ENCODE peak calls at places on chromosome 22, in nine cellular contexts. K, G, X, J, N, S, E, A and M are unnamed samples.

GRCh38 chr22:17871726-17872458 is 97.6 kb upstream of the BID start:
- DNase-seq in G (no peak), K (peak), J (no peak), S (no peak), N (peak), X (no peak), E (no peak), A (no peak), M (no peak)

GRCh38 chr22:17501679-17502285 is 61.5 kb upstream of the SLC25A18 start:
- DNase-seq in E (peak), J (peak), N (no peak), A (peak), X (no peak), K (no peak), S (peak), G (peak), M (peak)

GRCh38 chr22:36286096-36286957 is 33.4 kb downstream of the APOL1 start:
- DNase-seq in N (peak), S (peak), K (peak), J (peak), X (peak), E (peak), A (peak), G (peak), M (peak)

GRCh38 chr22:41217553-41218157 is 12.5 kb downstream of the L3MBTL2 start:
- DNase-seq in K (no peak), X (no peak), N (no peak), S (peak), A (peak), E (peak), J (no peak), G (peak), M (peak)

GRCh38 chr22:31588970-31589675 is 72.9 kb downstream of the PISD start:
- DNase-seq in K (no peak), E (no peak), X (no peak), N (no peak), J (no peak), G (no peak), S (no peak), A (no peak), M (no peak)

GRCh38 chr22:49608228-49608627 is 219.4 kb downstream of the BRD1 start:
- DNase-seq in S (no peak), G (no peak), A (no peak), E (no peak), J (no peak), N (peak), X (no peak), K (peak), M (no peak)

GRCh38 chr22:36107436-36107835 is 53.1 kb downstream of the APOL3 start:
- DNase-seq in E (no peak), K (no peak), X (no peak), A (no peak), N (no peak), J (no peak), S (no peak), G (no peak), M (no peak)

GRCh38 chr22:20566420-20567260 is 59.2 kb downstream of the MED15 start:
- DNase-seq in J (peak), X (peak), N (peak), K (no peak), G (peak), S (no peak), A (peak), E (no peak), M (no peak)

GRCh38 chr22:18031670-18032454 is 7.5 kb upstream of the MICAL3 start:
- DNase-seq in X (no peak), E (no peak), K (no peak), A (peak), J (peak), G (peak), N (peak), S (no peak), M (no peak)

GRCh38 chr22:26174280-26174679 is 5.0 kb downstream of the SEZ6L start:
- DNase-seq in X (no peak), G (no peak), J (no peak), E (peak), K (no peak), A (peak), S (no peak), N (no peak), M (no peak)

DNA sequence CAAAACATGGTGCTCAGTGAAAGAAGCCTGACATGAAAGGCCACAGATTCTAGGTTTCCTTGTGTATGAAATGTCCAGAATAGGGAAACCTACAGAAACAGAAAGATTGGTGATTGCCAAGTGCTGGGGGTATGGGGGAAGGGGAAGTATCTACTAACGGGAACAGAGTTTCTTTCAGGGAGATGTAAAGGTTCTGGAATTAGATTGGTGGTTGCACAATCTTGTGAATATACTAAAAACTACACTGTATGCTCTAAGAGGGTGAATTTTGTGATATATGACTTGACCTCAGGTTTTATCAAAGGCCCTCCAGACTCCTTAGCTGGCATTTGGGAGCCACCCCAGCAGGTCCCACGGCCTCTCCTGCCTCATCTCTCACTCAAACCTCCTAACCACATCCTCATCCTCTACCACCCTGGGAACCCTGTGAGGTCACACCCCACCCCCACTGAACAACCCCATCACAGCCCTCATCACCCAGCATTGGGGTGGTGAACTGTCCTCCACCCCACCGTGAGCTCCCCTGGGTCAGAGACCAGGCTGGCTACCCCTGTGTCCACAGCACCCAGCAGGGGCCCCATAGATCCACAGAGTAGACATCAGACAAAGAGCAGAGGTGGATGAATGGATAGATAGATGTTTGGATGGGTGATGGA is 69.1 kb upstream of the PRR5 start:
- DNase-seq in K (no peak), N (no peak), E (no peak), S (no peak), G (no peak), J (no peak), X (no peak), A (no peak), M (no peak)
- TF ChIP-seq CTCF in K (no peak), N (no peak), E (no peak), S (no peak), G (no peak), J (no peak), X (no peak), A (no peak), M (no peak)

GRCh38 chr22:48574776-48575566 is 1252.7 kb downstream of the BRD1 start:
- DNase-seq in N (no peak), A (no peak), E (peak), X (no peak), K (peak), J (peak), G (no peak), S (no peak), M (peak)
- TF ChIP-seq CTCF in N (no peak), A (no peak), E (peak), X (no peak), K (peak), J (no peak), G (no peak), S (no peak), M (peak)

DNA sequence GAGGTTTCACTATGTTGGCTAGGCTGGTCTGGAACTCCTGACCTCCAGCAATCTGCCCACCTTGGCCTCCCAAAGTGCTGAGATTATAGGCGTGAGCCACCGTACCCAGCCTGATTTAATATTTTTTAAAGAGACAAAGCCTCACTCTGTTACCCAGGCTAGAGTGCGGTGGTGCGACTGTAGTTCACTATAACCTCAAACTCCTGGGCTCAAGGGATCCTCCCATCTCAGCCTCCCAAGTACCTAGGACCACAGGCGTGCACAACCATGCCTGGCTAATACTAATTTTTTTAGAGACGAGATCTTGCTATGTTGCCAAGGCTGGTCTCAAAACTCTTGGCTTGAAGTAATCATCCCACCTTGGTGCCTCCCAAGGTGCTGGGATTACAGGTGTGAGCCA is 13.5 kb downstream of the GTPBP1 start:
- DNase-seq in G (no peak), S (no peak), K (no peak), A (no peak), J (no peak), X (no peak), N (no peak), E (no peak), M (no peak)
- TF ChIP-seq CTCF in G (no peak), S (no peak), K (no peak), A (no peak), J (no peak), X (no peak), N (no peak), E (no peak), M (no peak)

GRCh38 chr22:29194269-29194668 is 11.4 kb upstream of the EMID1 start:
- DNase-seq in S (no peak), X (no peak), G (no peak), A (no peak), E (no peak), N (no peak), J (no peak), K (no peak), M (no peak)
- TF ChIP-seq CTCF in S (no peak), X (no peak), G (no peak), A (peak), E (peak), N (no peak), J (peak), K (no peak), M (peak)

GRCh38 chr22:19494676-19495173 is 15.0 kb downstream of the CDC45 start:
- DNase-seq in E (no peak), J (no peak), N (no peak), K (no peak), A (no peak), G (no peak), X (no peak), S (no peak), M (no peak)

GRCh38 chr22:19497245-19497644 is 17.5 kb downstream of the CDC45 start:
- DNase-seq in N (no peak), G (peak), E (no peak), A (peak), X (no peak), S (no peak), K (no peak), J (peak), M (no peak)

GRCh38 chr22:19494001-19494560 is 14.4 kb downstream of the CDC45 start:
- DNase-seq in S (no peak), J (no peak), N (no peak), A (no peak), G (no peak), K (no peak), X (no peak), E (no peak), M (no peak)

GRCh38 chr22:19496324-19496630 is 16.6 kb downstream of the CDC45 start:
- DNase-seq in E (no peak), X (no peak), S (no peak), G (no peak), A (no peak), N (no peak), J (no peak), K (no peak), M (no peak)

DNA sequence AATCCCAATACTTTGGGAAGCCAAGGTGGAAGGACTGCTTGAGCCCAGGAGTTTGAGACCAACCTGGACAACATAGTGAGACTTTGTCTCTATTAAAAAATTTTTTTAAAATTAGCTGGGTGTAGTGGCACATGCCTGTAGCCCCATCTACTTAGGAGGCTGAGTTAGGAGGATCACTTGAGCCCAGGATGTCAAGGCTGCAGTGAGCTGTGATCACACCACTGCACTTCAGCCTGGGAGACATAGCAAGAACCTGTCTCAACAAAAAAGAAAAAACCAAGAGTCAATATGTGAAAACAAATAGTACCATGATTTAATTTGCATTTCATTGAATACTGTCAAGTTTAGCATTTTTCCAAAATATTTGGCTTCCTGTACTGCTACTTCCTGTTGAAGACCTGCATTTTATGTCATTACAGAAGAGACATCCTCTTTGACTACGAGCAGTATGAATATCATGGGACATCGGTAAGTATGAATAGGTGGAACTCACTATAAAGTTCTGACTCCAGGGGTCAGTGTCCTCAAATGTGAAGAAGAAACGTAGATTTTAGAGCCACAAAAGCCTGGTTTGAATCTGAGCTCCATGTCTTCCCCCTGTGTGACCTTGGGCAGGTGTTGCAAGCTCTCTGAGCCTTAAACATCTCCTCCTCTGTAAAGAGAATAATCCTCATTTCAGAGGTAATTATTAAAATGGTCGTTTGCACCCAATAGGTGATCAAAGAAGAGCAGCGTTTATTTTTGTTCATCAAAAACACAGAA is 16.0 kb downstream of the CDC45 start:
- DNase-seq in S (no peak), G (no peak), N (no peak), E (no peak), A (peak), X (no peak), K (no peak), J (no peak), M (no peak)
- TF ChIP-seq CTCF in S (peak), G (no peak), N (peak), E (no peak), A (peak), X (no peak), K (no peak), J (peak), M (peak)

GRCh38 chr22:46757104-46757503 is 5.3 kb upstream of the TBC1D22A start:
- DNase-seq in E (no peak), X (no peak), G (no peak), N (peak), S (no peak), A (no peak), J (no peak), K (no peak), M (no peak)

GRCh38 chr22:46756097-46756496 is 6.4 kb upstream of the TBC1D22A start:
- DNase-seq in S (no peak), A (no peak), N (peak), K (no peak), X (no peak), E (no peak), G (no peak), J (no peak), M (no peak)

GRCh38 chr22:46761017-46761416 is 1.4 kb upstream of the TBC1D22A start:
- DNase-seq in J (no peak), S (no peak), X (no peak), E (peak), K (no peak), G (no peak), A (no peak), N (peak), M (no peak)

GRCh38 chr22:46758098-46758497 is 4.4 kb upstream of the TBC1D22A start:
- DNase-seq in E (no peak), S (no peak), G (no peak), A (no peak), J (no peak), X (no peak), K (no peak), N (peak), M (no peak)

GRCh38 chr22:46758867-46759290 is 3.6 kb upstream of the TBC1D22A start:
- DNase-seq in A (peak), E (peak), K (peak), S (no peak), J (peak), N (peak), G (peak), X (peak), M (peak)
- TF ChIP-seq CTCF in A (peak), E (peak), K (peak), S (peak), J (peak), N (peak), G (peak), X (peak), M (peak)

DNA sequence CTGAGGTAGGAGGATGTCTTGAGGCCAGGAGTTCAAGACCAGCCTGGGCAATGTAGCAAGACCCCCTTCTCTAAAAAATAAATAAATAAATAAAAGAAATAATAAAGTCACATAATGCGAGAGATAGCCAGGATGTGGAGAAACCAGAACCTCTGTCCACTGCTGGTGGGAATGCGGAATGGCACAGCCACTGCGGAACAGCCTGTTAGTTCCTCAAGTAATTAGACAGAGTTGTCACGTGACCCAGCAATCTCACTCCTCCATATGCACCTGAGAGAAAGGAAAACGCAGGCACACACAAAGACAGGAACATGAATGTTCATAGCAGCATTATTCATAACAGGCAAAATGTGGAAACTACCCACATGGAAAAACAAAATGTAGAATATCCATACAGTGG is 27.5 kb downstream of the LIF start:
- DNase-seq in N (no peak), K (no peak), X (no peak), A (no peak), G (no peak), J (no peak), E (no peak), S (no peak), M (no peak)
- TF ChIP-seq CTCF in N (no peak), K (no peak), X (no peak), A (peak), G (peak), J (no peak), E (peak), S (no peak), M (peak)